ENCODE peak calls at places on chromosomes 4 and X, in nine cellular contexts. T, W, M, D, U, C, B, G and X are unnamed samples.

GRCh38 chr4:137905930-137906329 is 336.2 kb downstream of the SLC7A11 start:
- DNase-seq in T (no peak), W (no peak), M (no peak), D (no peak), U (no peak), C (no peak), B (no peak), G (no peak), X (no peak)

GRCh38 chrX:48558270-48558669 is 16.0 kb upstream of the RBM3 start:
- DNase-seq in T (no peak), W (no peak), M (no peak), D (no peak), U (no peak), C (no peak), B (no peak), G (no peak), X (no peak)

GRCh38 chr4:160129439-160129838 is 1026.6 kb downstream of the RAPGEF2 start:
- DNase-seq in T (no peak), W (no peak), M (peak), D (no peak), U (no peak), C (no peak), B (no peak), G (no peak), X (peak)

GRCh38 chr4:98467627-98468072 is 190.8 kb downstream of the TSPAN5 start:
- DNase-seq in T (peak), W (peak), M (peak), D (peak), U (peak), C (peak), B (peak), G (peak), X (peak)

GRCh38 chr4:110309686-110310085 is 111.3 kb upstream of the ELOVL6 start:
- DNase-seq in T (no peak), W (no peak), M (no peak), D (no peak), U (no peak), C (no peak), B (no peak), G (no peak), X (no peak)

GRCh38 chrX:110853610-110854009 is 58.0 kb upstream of the CHRDL1 start:
- DNase-seq in T (no peak), W (peak), M (peak), D (no peak), U (no peak), C (peak), B (no peak), G (no peak), X (no peak)

GRCh38 chr4:48173055-48173991 is 39.3 kb upstream of the TXK start:
- DNase-seq in T (peak), W (no peak), M (no peak), D (no peak), U (no peak), C (peak), B (no peak), G (no peak), X (peak)

GRCh38 chr4:82561745-82562552 is at the start of gene TMEM150C:
- DNase-seq in T (peak), W (no peak), M (peak), D (peak), U (no peak), C (peak), B (no peak), G (no peak), X (no peak)

GRCh38 chr4:8225704-8226443 is 26.8 kb downstream of the SH3TC1 start:
- DNase-seq in T (no peak), W (no peak), M (peak), D (no peak), U (no peak), C (peak), B (no peak), G (no peak), X (no peak)

GRCh38 chr4:26127851-26128337 is 192.9 kb upstream of the RBPJ start:
- DNase-seq in T (no peak), W (no peak), M (no peak), D (no peak), U (no peak), C (no peak), B (no peak), G (no peak), X (no peak)

GRCh38 chr4:98657531-98658286 is 702 bp downstream of the TSPAN5 start:
- DNase-seq in T (peak), W (peak), M (peak), D (peak), U (peak), C (peak), B (peak), G (peak), X (peak)

GRCh38 chr4:45442466-45442865 is 681.4 kb downstream of the GABRG1 start:
- DNase-seq in T (no peak), W (no peak), M (peak), D (no peak), U (no peak), C (peak), B (no peak), G (no peak), X (no peak)

GRCh38 chr4:2489841-2490552 is 21.1 kb downstream of the RNF4 start:
- DNase-seq in T (no peak), W (no peak), M (no peak), D (no peak), U (no peak), C (no peak), B (no peak), G (no peak), X (no peak)

GRCh38 chr4:102780476-102781144 is 19.8 kb upstream of the MANBA start:
- DNase-seq in T (no peak), W (no peak), M (no peak), D (no peak), U (no peak), C (no peak), B (no peak), G (no peak), X (peak)

GRCh38 chr4:88991746-88992145 is 65.2 kb downstream of the FAM13A start:
- DNase-seq in T (no peak), W (no peak), M (no peak), D (no peak), U (no peak), C (no peak), B (no peak), G (no peak), X (no peak)

GRCh38 chrX:129123795-129124194 is 399.5 kb downstream of the SMARCA1 start:
- DNase-seq in T (no peak), W (no peak), M (no peak), D (no peak), U (no peak), C (no peak), B (no peak), G (no peak), X (no peak)

GRCh38 chr4:7538518-7538917 is 103.8 kb upstream of the PSAPL1 start:
- DNase-seq in T (no peak), W (no peak), M (no peak), D (no peak), U (no peak), C (no peak), B (no peak), G (no peak), X (no peak)

GRCh38 chr4:76488905-76489798 is 54.1 kb downstream of the SHROOM3 start:
- DNase-seq in T (no peak), W (no peak), M (no peak), D (no peak), U (no peak), C (no peak), B (no peak), G (no peak), X (no peak)

GRCh38 chrX:105375816-105376215 is 155.3 kb upstream of the TEX13A start:
- DNase-seq in T (no peak), W (no peak), M (no peak), D (no peak), U (no peak), C (no peak), B (no peak), G (no peak), X (peak)

GRCh38 chrX:123854329-123854728 is 5.5 kb upstream of the XIAP start:
- DNase-seq in T (no peak), W (no peak), M (no peak), D (no peak), U (no peak), C (no peak), B (no peak), G (no peak), X (no peak)

GRCh38 chr4:151537726-151538125 is 128.8 kb downstream of the FHIP1A start:
- DNase-seq in T (no peak), W (no peak), M (no peak), D (no peak), U (no peak), C (no peak), B (no peak), G (no peak), X (peak)

GRCh38 chr4:83282049-83282535 is 2.5 kb downstream of the COQ2 start:
- DNase-seq in T (peak), W (peak), M (peak), D (peak), U (peak), C (peak), B (peak), G (peak), X (no peak)

GRCh38 chr4:87555751-87556619 is 26.8 kb upstream of the SPARCL1 start:
- DNase-seq in T (no peak), W (no peak), M (no peak), D (no peak), U (no peak), C (no peak), B (no peak), G (no peak), X (peak)

GRCh38 chr4:73731968-73732610 is 8.3 kb upstream of the CXCL8 start:
- DNase-seq in T (no peak), W (no peak), M (no peak), D (no peak), U (no peak), C (no peak), B (no peak), G (no peak), X (no peak)

GRCh38 chr4:149549911-149550310 is 265.7 kb downstream of the IQCM start:
- DNase-seq in T (no peak), W (no peak), M (peak), D (no peak), U (no peak), C (peak), B (no peak), G (no peak), X (no peak)

GRCh38 chr4:119113033-119113655 is 22.5 kb upstream of the MYOZ2 start:
- DNase-seq in T (no peak), W (no peak), M (no peak), D (no peak), U (no peak), C (no peak), B (no peak), G (no peak), X (peak)

GRCh38 chr4:139916041-139916440 is 237.9 kb downstream of the MAML3 start:
- DNase-seq in T (no peak), W (no peak), M (no peak), D (no peak), U (no peak), C (no peak), B (no peak), G (no peak), X (no peak)

GRCh38 chrX:3176439-3176820 is 135.2 kb downstream of the ARSF start:
- DNase-seq in T (no peak), W (no peak), M (no peak), D (no peak), U (no peak), C (peak), B (no peak), G (no peak), X (peak)